ENCODE peak calls at places on chromosomes 2 and 18, in six cellular contexts. One of them, this sample, is unnamed.

GRCh38 chr2:45353879-45354278 is 257.2 kb downstream of the SRBD1 start:
- DNase-seq in ovary: no peak
- DNase-seq in T-helper 9 cell: no peak
- DNase-seq in activated gamma-delta T cell treated with anti-CD3 and anti-CD28 coated beads, Interleukin-2, amount 50 U/mL, for 16 hours: no peak
- DNase-seq in T-helper 2 cell: no peak
- DNase-seq in kidney tubule cell: peak; percentile 93
- DNase-seq in this sample: no peak

GRCh38 chr2:98394595-98395153 is 48.4 kb downstream of the CNGA3 start:
- DNase-seq in kidney tubule cell: no peak
- DNase-seq in activated gamma-delta T cell treated with anti-CD3 and anti-CD28 coated beads, Interleukin-2, amount 50 U/mL, for 16 hours: no peak
- DNase-seq in ovary: no peak
- DNase-seq in T-helper 2 cell: no peak
- DNase-seq in T-helper 9 cell: no peak
- DNase-seq in this sample: no peak

GRCh38 chr18:49802623-49803022 is 10.7 kb downstream of the ACAA2 start:
- DNase-seq in ovary: no peak
- DNase-seq in T-helper 2 cell: no peak
- DNase-seq in activated gamma-delta T cell treated with anti-CD3 and anti-CD28 coated beads, Interleukin-2, amount 50 U/mL, for 16 hours: no peak
- DNase-seq in kidney tubule cell: no peak
- DNase-seq in T-helper 9 cell: no peak
- DNase-seq in this sample: no peak

GRCh38 chr2:110943070-110943634 is 177.6 kb upstream of the BCL2L11 start:
- DNase-seq in activated gamma-delta T cell treated with anti-CD3 and anti-CD28 coated beads, Interleukin-2, amount 50 U/mL, for 16 hours: no peak
- DNase-seq in ovary: no peak
- DNase-seq in T-helper 9 cell: no peak
- DNase-seq in T-helper 2 cell: no peak
- DNase-seq in kidney tubule cell: no peak
- DNase-seq in this sample: no peak

GRCh38 chr2:24625728-24626484 is 134.9 kb downstream of the NCOA1 start:
- DNase-seq in ovary: no peak
- DNase-seq in T-helper 2 cell: no peak
- DNase-seq in kidney tubule cell: no peak
- DNase-seq in activated gamma-delta T cell treated with anti-CD3 and anti-CD28 coated beads, Interleukin-2, amount 50 U/mL, for 16 hours: no peak
- DNase-seq in T-helper 9 cell: no peak
- DNase-seq in this sample: no peak

GRCh38 chr18:4260107-4260506 is 195.0 kb downstream of the DLGAP1 start:
- DNase-seq in T-helper 9 cell: no peak
- DNase-seq in kidney tubule cell: no peak
- DNase-seq in activated gamma-delta T cell treated with anti-CD3 and anti-CD28 coated beads, Interleukin-2, amount 50 U/mL, for 16 hours: no peak
- DNase-seq in ovary: no peak
- DNase-seq in T-helper 2 cell: no peak
- DNase-seq in this sample: no peak

GRCh38 chr2:226376516-226377180 is 423.0 kb downstream of the IRS1 start:
- DNase-seq in activated gamma-delta T cell treated with anti-CD3 and anti-CD28 coated beads, Interleukin-2, amount 50 U/mL, for 16 hours: no peak
- DNase-seq in T-helper 9 cell: no peak
- DNase-seq in ovary: no peak
- DNase-seq in kidney tubule cell: no peak
- DNase-seq in T-helper 2 cell: no peak
- DNase-seq in this sample: no peak

GRCh38 chr18:74745658-74746403 is 148.2 kb downstream of the ZNF407 start:
- DNase-seq in activated gamma-delta T cell treated with anti-CD3 and anti-CD28 coated beads, Interleukin-2, amount 50 U/mL, for 16 hours: no peak
- DNase-seq in T-helper 2 cell: no peak
- DNase-seq in kidney tubule cell: peak; percentile 70
- DNase-seq in T-helper 9 cell: no peak
- DNase-seq in ovary: no peak
- DNase-seq in this sample: no peak

GRCh38 chr2:189609423-189609816 is 28.8 kb upstream of the SLC40A1 start:
- DNase-seq in activated gamma-delta T cell treated with anti-CD3 and anti-CD28 coated beads, Interleukin-2, amount 50 U/mL, for 16 hours: no peak
- DNase-seq in ovary: no peak
- DNase-seq in T-helper 2 cell: no peak
- DNase-seq in T-helper 9 cell: no peak
- DNase-seq in kidney tubule cell: no peak
- DNase-seq in this sample: no peak

GRCh38 chr2:237490009-237490804 is 3.2 kb downstream of the MLPH start:
- DNase-seq in activated gamma-delta T cell treated with anti-CD3 and anti-CD28 coated beads, Interleukin-2, amount 50 U/mL, for 16 hours: no peak
- DNase-seq in ovary: no peak
- DNase-seq in kidney tubule cell: peak; percentile 79
- DNase-seq in T-helper 2 cell: no peak
- DNase-seq in T-helper 9 cell: no peak
- DNase-seq in this sample: no peak

This sample was measured in uterus.